ENCODE peak calls at places on chromosomes 11 and 22, in nine cellular contexts. C is brain microvascular endothelial cell, G is cardiac fibroblast, S is NAMALWA, M is heart right ventricle, R is OCI-LY7, K is HS-5, X is non-pigmented ciliary epithelial cell, Q is cardiac muscle cell. Z is an unnamed sample.

GRCh38 chr11:107621090-107621489 is 30.1 kb downstream of the ELMOD1 start:
- DNase-seq in R (no peak), C (no peak), Q (no peak), M (no peak), K (no peak), G (no peak), X (no peak), S (no peak), Z (no peak)

GRCh38 chr11:86923993-86924766 is 31.0 kb downstream of the FZD4 start:
- DNase-seq in C (no peak), R (no peak), G (no peak), K (no peak), M (no peak), X (no peak), S (no peak), Q (peak; percentile 55), Z (peak; percentile 51)

GRCh38 chr11:128174465-128175101 is 412.8 kb downstream of the ETS1 start:
- DNase-seq in C (peak; percentile 62), M (no peak), K (peak; percentile 89), G (peak; percentile 78), X (no peak), S (no peak), Q (peak; percentile 82), R (no peak), Z (no peak)

GRCh38 chr11:78281511-78281910 is 92.8 kb downstream of the USP35 start:
- DNase-seq in C (peak; percentile 9), M (no peak), R (no peak), K (no peak), G (no peak), S (no peak), Q (peak; percentile 29), X (no peak), Z (no peak)

GRCh38 chr11:77200351-77200750 is 72.3 kb downstream of the MYO7A start:
- DNase-seq in Q (no peak), C (no peak), K (no peak), G (no peak), S (no peak), R (no peak), X (no peak), M (no peak), Z (no peak)

GRCh38 chr11:22786475-22786874 is 43.1 kb downstream of the SVIP start:
- DNase-seq in R (no peak), S (no peak), G (no peak), M (no peak), K (no peak), Q (no peak), X (no peak), C (no peak), Z (no peak)

GRCh38 chr22:23692598-23693291 is 1.9 kb downstream of the RGL4 start:
- DNase-seq in Q (no peak), X (no peak), C (no peak), S (no peak), R (no peak), G (no peak), M (no peak), K (no peak), Z (no peak)

GRCh38 chr11:71913716-71914115 is 14.7 kb downstream of the XNDC1N start:
- DNase-seq in G (no peak), Q (no peak), S (no peak), X (no peak), R (no peak), M (no peak), K (peak; percentile 3), C (no peak), Z (no peak)

GRCh38 chr11:47415949-47416472 is 7.6 kb downstream of the SLC39A13 start:
- DNase-seq in C (peak; percentile 89), G (peak; percentile 95), K (peak; percentile 88), Q (peak; percentile 96), R (no peak), X (peak; percentile 82), S (no peak), M (peak; percentile 77), Z (no peak)

Z was measured in neuronal stem cell.